ENCODE peak calls at places on chromosomes 2 and 18, in seven cellular contexts. One of them, this sample, is unnamed.

GRCh38 chr2:233513953-233514655 is 52.5 kb downstream of the USP40 start:
- DNase-seq in choroid plexus epithelial cell: no peak
- DNase-seq in GF-D8: no peak
- DNase-seq in A172: no peak
- DNase-seq in bronchial epithelial cell: no peak
- DNase-seq in H9: no peak
- DNase-seq in astrocyte of the spinal cord: no peak
- DNase-seq in this sample: no peak

GRCh38 chr2:85852979-85853498 is 35.8 kb downstream of the ST3GAL5 start:
- DNase-seq in GF-D8: no peak
- DNase-seq in H9: no peak
- DNase-seq in choroid plexus epithelial cell: no peak
- DNase-seq in astrocyte of the spinal cord: no peak
- DNase-seq in bronchial epithelial cell: no peak
- DNase-seq in A172: no peak
- DNase-seq in this sample: no peak

GRCh38 chr2:51720826-51721225 is 688.9 kb upstream of the NRXN1 start:
- DNase-seq in A172: no peak
- DNase-seq in choroid plexus epithelial cell: peak
- DNase-seq in bronchial epithelial cell: no peak
- DNase-seq in H9: no peak
- DNase-seq in astrocyte of the spinal cord: no peak
- DNase-seq in GF-D8: no peak
- DNase-seq in this sample: no peak

GRCh38 chr2:54986266-54986665 is 64.0 kb downstream of the RTN4 start:
- DNase-seq in astrocyte of the spinal cord: no peak
- DNase-seq in bronchial epithelial cell: no peak
- DNase-seq in H9: no peak
- DNase-seq in choroid plexus epithelial cell: peak
- DNase-seq in A172: no peak
- DNase-seq in GF-D8: no peak
- DNase-seq in this sample: no peak

GRCh38 chr2:230929381-230930148 is 4.5 kb upstream of the GPR55 start:
- DNase-seq in astrocyte of the spinal cord: no peak
- DNase-seq in H9: peak
- DNase-seq in bronchial epithelial cell: no peak
- DNase-seq in A172: no peak
- DNase-seq in GF-D8: no peak
- DNase-seq in choroid plexus epithelial cell: no peak
- DNase-seq in this sample: no peak

GRCh38 chr2:98519156-98519555 is 74.5 kb downstream of the INPP4A start:
- DNase-seq in astrocyte of the spinal cord: peak
- DNase-seq in choroid plexus epithelial cell: peak
- DNase-seq in A172: no peak
- DNase-seq in GF-D8: no peak
- DNase-seq in bronchial epithelial cell: no peak
- DNase-seq in H9: no peak
- DNase-seq in this sample: no peak

GRCh38 chr2:16350211-16350610 is 315.4 kb downstream of the CYRIA start:
- DNase-seq in A172: no peak
- DNase-seq in bronchial epithelial cell: no peak
- DNase-seq in choroid plexus epithelial cell: no peak
- DNase-seq in H9: no peak
- DNase-seq in astrocyte of the spinal cord: no peak
- DNase-seq in GF-D8: no peak
- DNase-seq in this sample: no peak

GRCh38 chr2:234828382-234829073 is 123.3 kb upstream of the SH3BP4 start:
- DNase-seq in astrocyte of the spinal cord: no peak
- DNase-seq in A172: peak
- DNase-seq in choroid plexus epithelial cell: no peak
- DNase-seq in GF-D8: no peak
- DNase-seq in H9: no peak
- DNase-seq in bronchial epithelial cell: no peak
- DNase-seq in this sample: no peak

GRCh38 chr2:120875431-120875830 is 139.8 kb downstream of the GLI2 start:
- DNase-seq in A172: no peak
- DNase-seq in GF-D8: no peak
- DNase-seq in choroid plexus epithelial cell: no peak
- DNase-seq in astrocyte of the spinal cord: no peak
- DNase-seq in bronchial epithelial cell: no peak
- DNase-seq in H9: no peak
- DNase-seq in this sample: no peak

GRCh38 chr2:218137514-218137913 is 11.7 kb downstream of the CXCR2 start:
- DNase-seq in choroid plexus epithelial cell: no peak
- DNase-seq in GF-D8: no peak
- DNase-seq in A172: no peak
- DNase-seq in astrocyte of the spinal cord: no peak
- DNase-seq in bronchial epithelial cell: no peak
- DNase-seq in H9: no peak
- DNase-seq in this sample: no peak

GRCh38 chr2:195563857-195564512 is 93.0 kb upstream of the SLC39A10 start:
- DNase-seq in bronchial epithelial cell: peak
- DNase-seq in A172: no peak
- DNase-seq in astrocyte of the spinal cord: peak
- DNase-seq in choroid plexus epithelial cell: peak
- DNase-seq in H9: no peak
- DNase-seq in GF-D8: no peak
- DNase-seq in this sample: no peak

GRCh38 chr2:215658635-215659305 is 222.9 kb upstream of the FN1 start:
- DNase-seq in GF-D8: no peak
- DNase-seq in astrocyte of the spinal cord: no peak
- DNase-seq in A172: no peak
- DNase-seq in choroid plexus epithelial cell: peak
- DNase-seq in bronchial epithelial cell: no peak
- DNase-seq in H9: no peak
- DNase-seq in this sample: no peak

GRCh38 chr2:191352536-191352935 is 107.3 kb downstream of the MYO1B start:
- DNase-seq in choroid plexus epithelial cell: peak
- DNase-seq in astrocyte of the spinal cord: peak
- DNase-seq in bronchial epithelial cell: peak
- DNase-seq in A172: peak
- DNase-seq in GF-D8: no peak
- DNase-seq in H9: no peak
- DNase-seq in this sample: no peak

GRCh38 chr18:50115095-50115494 is 79.9 kb downstream of the MYO5B start:
- DNase-seq in GF-D8: no peak
- DNase-seq in choroid plexus epithelial cell: peak
- DNase-seq in A172: no peak
- DNase-seq in astrocyte of the spinal cord: no peak
- DNase-seq in bronchial epithelial cell: peak
- DNase-seq in H9: no peak
- DNase-seq in this sample: no peak

GRCh38 chr18:5103286-5103685 is 93.8 kb downstream of the AKAIN1 start:
- DNase-seq in GF-D8: no peak
- DNase-seq in H9: no peak
- DNase-seq in bronchial epithelial cell: no peak
- DNase-seq in astrocyte of the spinal cord: no peak
- DNase-seq in choroid plexus epithelial cell: no peak
- DNase-seq in A172: no peak
- DNase-seq in this sample: no peak

GRCh38 chr2:17616405-17616804 is 75.9 kb downstream of the VSNL1 start:
- DNase-seq in A172: no peak
- DNase-seq in choroid plexus epithelial cell: no peak
- DNase-seq in bronchial epithelial cell: no peak
- DNase-seq in GF-D8: no peak
- DNase-seq in astrocyte of the spinal cord: no peak
- DNase-seq in H9: no peak
- DNase-seq in this sample: no peak

GRCh38 chr2:151771599-151772358 is 37.5 kb upstream of the NEB start:
- DNase-seq in H9: no peak
- DNase-seq in astrocyte of the spinal cord: peak
- DNase-seq in bronchial epithelial cell: no peak
- DNase-seq in GF-D8: no peak
- DNase-seq in A172: no peak
- DNase-seq in choroid plexus epithelial cell: no peak
- DNase-seq in this sample: no peak

GRCh38 chr2:8211384-8211783 is 470.5 kb upstream of the ID2 start:
- DNase-seq in GF-D8: no peak
- DNase-seq in A172: no peak
- DNase-seq in choroid plexus epithelial cell: no peak
- DNase-seq in astrocyte of the spinal cord: no peak
- DNase-seq in H9: no peak
- DNase-seq in bronchial epithelial cell: no peak
- DNase-seq in this sample: no peak